ENCODE peak calls at places on chromosomes 11 and 22, in nine cellular contexts. M is neural progenitor cell, H is fibroblast of lung, V is IMR-90, T is mesendoderm, G is endodermal cell, J is HCT116, Q is mesenchymal stem cell, X is GM23248. E is an unnamed sample. For H3K27me3, the result is how much of the 10 kb centered on the place peaks cover.

GRCh38 chr11:125262825-125263218 is 98.3 kb downstream of the PKNOX2 start:
- DNase-seq in M (peak), H (no peak), V (peak), T (peak), G (peak), J (no peak), Q (peak), X (peak), E (peak)

GRCh38 chr11:66157182-66157864 is 87.3 kb downstream of the PACS1 start:
- DNase-seq in M (no peak), H (no peak), V (peak), T (peak), G (no peak), J (no peak), Q (no peak), X (peak), E (peak)

GRCh38 chr11:124799384-124800225 is 601 bp downstream of the MSANTD2 start:
- DNase-seq in M (peak), H (peak), V (peak), T (peak), G (peak), J (no peak), Q (peak), X (peak), E (peak)

GRCh38 chr11:62985351-62985750 is 584 bp upstream of the SLC22A6 start:
- DNase-seq in M (no peak), H (no peak), V (no peak), T (no peak), G (no peak), J (no peak), Q (no peak), X (no peak), E (no peak)

GRCh38 chr11:80281194-80281593 is 840.4 kb upstream of the TENM4 start:
- DNase-seq in M (no peak), H (no peak), V (no peak), T (no peak), G (no peak), J (no peak), Q (no peak), X (no peak), E (no peak)

GRCh38 chr22:26325641-26326040 is 103.4 kb upstream of the ASPHD2 start:
- DNase-seq in M (no peak), H (no peak), V (no peak), T (no peak), G (no peak), J (no peak), Q (no peak), X (peak), E (no peak)

GRCh38 chr11:83156996-83157754 is at the start of gene PCF11:
- DNase-seq in M (no peak), H (no peak), V (no peak), T (no peak), G (no peak), J (no peak), Q (no peak), X (no peak), E (peak)

GRCh38 chr11:1255151-1255550 is 32.3 kb downstream of the MUC5B start:
- DNase-seq in M (no peak), H (no peak), V (no peak), T (no peak), G (no peak), J (no peak), Q (no peak), X (no peak), E (no peak)

GRCh38 chr11:122711831-122712378 is 56.4 kb downstream of the UBASH3B start:
- DNase-seq in M (no peak), H (no peak), V (no peak), T (peak), G (no peak), J (no peak), Q (peak), X (peak), E (peak)

GRCh38 chr22:45318558-45319318 is 9.0 kb downstream of the FAM118A start:
- DNase-seq in M (peak), H (peak), V (peak), T (peak), G (no peak), J (no peak), Q (peak), X (no peak), E (no peak)

GRCh38 chr22:31212783-31213626 is 907 bp downstream of the LIMK2 start:
- DNase-seq in M (peak), H (no peak), V (no peak), T (no peak), G (peak), J (no peak), Q (no peak), X (peak), E (peak)

GRCh38 chr11:63532799-63533475 is 3.7 kb upstream of the PLAAT4 start:
- DNase-seq in M (peak), H (no peak), V (no peak), T (peak), G (no peak), J (no peak), Q (no peak), X (no peak), E (no peak)

GRCh38 chr22:23526588-23527315 is 53.3 kb downstream of the IGLL1 start:
- DNase-seq in M (no peak), H (no peak), V (no peak), T (no peak), G (no peak), J (no peak), Q (no peak), X (no peak), E (no peak)

GRCh38 chr11:19374189-19374588 is 133.4 kb upstream of the E2F8 start:
- DNase-seq in M (no peak), H (peak), V (peak), T (no peak), G (no peak), J (no peak), Q (peak), X (peak), E (peak)

GRCh38 chr11:64762277-64762915 is 2.6 kb upstream of the PYGM start:
- DNase-seq in M (no peak), H (no peak), V (no peak), T (no peak), G (peak), J (no peak), Q (no peak), X (no peak), E (no peak)

GRCh38 chr11:70456921-70457532 is 58.7 kb downstream of the CTTN start:
- DNase-seq in M (no peak), H (peak), V (peak), T (no peak), G (peak), J (no peak), Q (peak), X (peak), E (peak)

GRCh38 chr11:131888230-131888826 is 517.9 kb downstream of the NTM start:
- DNase-seq in M (no peak), H (peak), V (peak), T (no peak), G (no peak), J (no peak), Q (peak), X (peak), E (peak)
- H3K9ac ChIP-seq in M (no peak), H (no peak), V (peak), T (no peak), G (no peak), J (no peak), Q (peak), X (peak), E (peak)

DNA sequence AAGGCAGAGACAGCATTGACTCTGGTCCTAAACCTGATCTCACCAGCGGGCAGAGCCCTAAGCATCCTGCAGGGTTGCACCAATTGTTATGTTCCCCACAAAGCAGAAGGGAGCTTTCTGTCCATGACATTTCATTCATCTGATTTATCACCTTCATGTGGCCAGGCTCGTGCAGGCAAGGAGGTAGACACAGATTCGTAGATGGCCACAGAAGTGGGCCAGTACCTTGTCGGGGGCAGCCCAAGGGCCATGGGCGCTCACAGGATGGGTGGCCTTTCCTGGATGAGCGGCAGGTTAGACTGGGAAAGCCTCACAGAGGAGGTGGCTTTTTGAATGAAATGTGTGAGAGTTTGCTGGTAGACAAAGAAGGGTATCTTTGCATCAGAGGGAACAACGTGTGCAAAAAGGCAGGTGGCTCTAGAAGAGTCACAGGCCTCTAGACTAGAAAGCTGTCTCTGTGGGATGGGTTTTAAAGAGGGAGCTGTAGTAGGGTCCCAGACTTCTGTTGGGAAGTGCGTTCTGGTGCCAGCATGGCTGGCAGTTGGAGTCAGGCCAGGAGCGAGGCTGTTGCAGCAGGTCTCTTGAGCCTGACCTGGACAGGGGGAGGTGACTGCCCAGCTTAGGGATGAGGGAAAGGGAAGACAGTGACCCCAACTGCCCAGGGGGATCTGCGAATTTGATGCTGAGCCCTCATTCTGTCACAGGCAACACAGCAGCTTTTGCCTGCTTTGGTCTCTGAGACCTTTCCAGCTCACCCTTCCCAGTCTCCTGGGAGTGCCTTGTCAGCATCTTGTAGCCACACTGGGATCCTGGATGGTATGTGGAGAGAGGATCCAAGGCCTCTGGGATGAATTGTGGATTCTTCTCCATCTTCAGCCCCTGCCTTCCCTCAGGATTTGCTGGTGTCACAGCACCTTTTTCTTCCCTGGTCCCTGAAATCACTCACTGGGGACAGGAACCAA is 3.2 kb downstream of the TSKU start:
- DNase-seq in M (no peak), H (no peak), V (no peak), T (no peak), G (no peak), J (no peak), Q (no peak), X (no peak), E (no peak)
- H3K4me3 ChIP-seq in M (no peak), H (no peak), V (no peak), T (no peak), G (peak), J (no peak), Q (no peak), X (no peak), E (peak)

DNA sequence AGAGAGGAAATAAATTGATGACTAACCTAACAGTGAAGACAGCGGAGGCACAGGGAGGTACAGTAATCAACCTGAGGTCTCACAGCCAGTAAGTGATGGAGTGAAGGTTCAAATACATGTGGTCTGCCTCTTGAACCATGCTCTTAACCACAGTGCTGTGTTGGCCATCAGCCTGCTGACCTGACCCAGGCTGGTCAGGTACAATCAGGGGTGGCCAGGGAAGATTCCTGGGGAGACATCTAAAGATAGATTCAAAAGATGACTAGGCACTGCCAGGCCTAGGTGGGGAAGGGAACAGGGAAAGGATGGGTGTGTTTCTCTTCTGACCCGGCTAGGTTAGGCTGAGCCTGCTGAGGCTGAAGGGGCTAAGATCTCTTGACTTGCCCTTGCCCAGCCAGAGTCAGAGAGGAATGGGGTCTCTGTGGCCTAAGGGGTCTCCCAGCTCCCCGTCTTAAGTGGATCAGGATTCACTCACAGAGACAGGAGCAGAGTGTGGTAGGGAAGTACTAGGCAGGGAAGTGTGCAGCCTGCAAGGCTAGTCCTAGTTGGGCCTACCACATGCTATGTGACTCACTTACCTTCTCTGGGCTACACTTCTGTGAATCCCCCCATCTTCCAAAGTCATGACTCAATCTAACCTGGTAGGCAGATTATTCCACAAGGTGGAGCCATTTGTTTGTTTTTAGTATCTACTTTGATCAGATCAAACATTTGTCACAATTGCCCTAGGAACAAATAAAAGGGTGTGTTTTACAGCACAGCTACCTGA is 10.4 kb upstream of the SREBF2 start:
- DNase-seq in M (peak), H (peak), V (peak), T (peak), G (no peak), J (peak), Q (peak), X (peak), E (peak)
- H3K27me3 ChIP-seq in M (under half), H (under half), V (under half), T (under half), G (under half), J (under half), Q (under half), X (under half), E (under half)

GRCh38 chr11:61964941-61965282 is 2.5 kb downstream of the FTH1 start:
- DNase-seq in M (no peak), H (no peak), V (no peak), T (no peak), G (no peak), J (no peak), Q (no peak), X (no peak), E (no peak)
- H3K9ac ChIP-seq in M (no peak), H (no peak), V (peak), T (peak), G (no peak), J (no peak), Q (peak), X (peak), E (peak)